ENCODE peak calls at places on chromosomes 12 and 14, in four cellular contexts. T is A549, K is endothelial cell of umbilical vein, I is K562. C is an unnamed sample.

GRCh38 chr12:10623131-10623530 is 9.7 kb upstream of the MAGOHB start:
- DNase-seq in T (no peak), K (no peak), I (no peak), C (no peak)

GRCh38 chr14:81390706-81391105 is 9.4 kb downstream of the STON2 start:
- DNase-seq in T (no peak), K (no peak), I (no peak), C (no peak)

GRCh38 chr14:78278464-78278863 is 108.3 kb downstream of the NRXN3 start:
- DNase-seq in T (no peak), K (no peak), I (no peak), C (no peak)

GRCh38 chr12:105641742-105642141 is 311.3 kb downstream of the C12orf75 start:
- DNase-seq in T (no peak), K (no peak), I (no peak), C (no peak)

GRCh38 chr14:23306412-23307145 is at the start of gene BCL2L2:
- DNase-seq in T (peak), K (peak), I (peak), C (peak)

GRCh38 chr12:68761442-68761812 is 15.5 kb downstream of the SLC35E3 start:
- DNase-seq in T (no peak), K (no peak), I (no peak), C (no peak)

GRCh38 chr12:19654630-19655384 is 215.5 kb downstream of the AEBP2 start:
- DNase-seq in T (no peak), K (peak), I (no peak), C (no peak)

GRCh38 chr12:102970780-102971179 is 13.3 kb downstream of the ASCL1 start:
- DNase-seq in T (no peak), K (no peak), I (no peak), C (no peak)

GRCh38 chr12:100987552-100988277 is 193.1 kb downstream of the ANO4 start:
- DNase-seq in T (peak), K (peak), I (peak), C (peak)

GRCh38 chr12:47319746-47320145 is 240.0 kb upstream of the AMIGO2 start:
- DNase-seq in T (no peak), K (no peak), I (no peak), C (no peak)

GRCh38 chr12:117090816-117091711 is 8.2 kb downstream of the TESC start:
- DNase-seq in T (no peak), K (no peak), I (peak), C (no peak)

GRCh38 chr14:93788557-93789365 is 476 bp upstream of the PRIMA1 start:
- DNase-seq in T (peak), K (no peak), I (no peak), C (no peak)

GRCh38 chr12:108297424-108297823 is 41.7 kb downstream of the CMKLR1 start:
- DNase-seq in T (no peak), K (no peak), I (no peak), C (no peak)

GRCh38 chr12:97756066-97756701 is 293.6 kb downstream of the RMST start:
- DNase-seq in T (no peak), K (no peak), I (no peak), C (no peak)

GRCh38 chr12:108722992-108723766 is 8.1 kb downstream of the CORO1C start:
- DNase-seq in T (peak), K (peak), I (no peak), C (peak)

GRCh38 chr14:84969501-84969900 is 560.4 kb upstream of the FLRT2 start:
- DNase-seq in T (no peak), K (no peak), I (no peak), C (no peak)

GRCh38 chr12:52277486-52278245 is 3.2 kb downstream of the KRT86 start:
- DNase-seq in T (no peak), K (no peak), I (no peak), C (no peak)

GRCh38 chr12:19909418-19909817 is 458.9 kb upstream of the PDE3A start:
- DNase-seq in T (no peak), K (no peak), I (no peak), C (peak)

GRCh38 chr12:67981236-67982164 is 7.7 kb upstream of the IFNG-AS1 start:
- DNase-seq in T (peak), K (no peak), I (no peak), C (peak)

GRCh38 chr12:54306925-54307731 is 6.3 kb upstream of the NFE2 start:
- DNase-seq in T (peak), K (no peak), I (peak), C (peak)

GRCh38 chr12:130764475-130765185 is 48.5 kb upstream of the RIMBP2 start:
- DNase-seq in T (peak), K (peak), I (peak), C (peak)

GRCh38 chr12:90576707-90577106 is 378.3 kb downstream of the CCER1 start:
- DNase-seq in T (no peak), K (no peak), I (no peak), C (no peak)

GRCh38 chr14:69170848-69171247 is 17.9 kb upstream of the DCAF5 start:
- DNase-seq in T (no peak), K (no peak), I (no peak), C (no peak)

GRCh38 chr12:113424915-113425823 is 3.0 kb downstream of the SDSL start:
- DNase-seq in T (peak), K (peak), I (peak), C (peak)

GRCh38 chr14:70770490-70770889 is 38.8 kb downstream of the MAP3K9 start:
- DNase-seq in T (no peak), K (no peak), I (no peak), C (no peak)

GRCh38 chr12:91774471-91774921 is 371.1 kb downstream of the BTG1 start:
- DNase-seq in T (no peak), K (no peak), I (no peak), C (no peak)

GRCh38 chr14:105193916-105194782 is 13.0 kb upstream of the NUDT14 start:
- DNase-seq in T (no peak), K (peak), I (no peak), C (peak)

GRCh38 chr14:30651934-30652333 is 29.8 kb downstream of the SCFD1 start:
- DNase-seq in T (no peak), K (no peak), I (no peak), C (no peak)

GRCh38 chr12:67626156-67626555 is 22.4 kb upstream of the DYRK2 start:
- DNase-seq in T (no peak), K (no peak), I (no peak), C (no peak)

GRCh38 chr14:50763386-50764007 is 67.5 kb downstream of the NIN start:
- DNase-seq in T (no peak), K (no peak), I (no peak), C (no peak)

GRCh38 chr14:75454963-75455546 is 27.2 kb downstream of the JDP2 start:
- DNase-seq in T (no peak), K (no peak), I (no peak), C (peak)

GRCh38 chr12:29783773-29784666 is at the start of gene TMTC1:
- DNase-seq in T (peak), K (peak), I (no peak), C (no peak)

GRCh38 chr14:52111583-52111982 is 42.7 kb upstream of the NID2 start:
- DNase-seq in T (peak), K (no peak), I (no peak), C (no peak)

GRCh38 chr12:25733541-25733940 is 180.5 kb upstream of the LMNTD1 start:
- DNase-seq in T (no peak), K (no peak), I (no peak), C (no peak)

GRCh38 chr14:39492267-39492666 is 60.0 kb upstream of the FBXO33 start:
- DNase-seq in T (no peak), K (no peak), I (no peak), C (no peak)

GRCh38 chr14:59377991-59378720 is 87.0 kb downstream of the GPR135 start:
- DNase-seq in T (no peak), K (no peak), I (no peak), C (peak)

GRCh38 chr12:52091869-52092268 is 12.4 kb downstream of the SMIM41 start:
- DNase-seq in T (no peak), K (no peak), I (no peak), C (no peak)

GRCh38 chr14:92898732-92899131 is 24.2 kb upstream of the CHGA start:
- DNase-seq in T (no peak), K (no peak), I (no peak), C (no peak)

GRCh38 chr14:26597136-26598080 is at the start of gene NOVA1:
- DNase-seq in T (peak), K (peak), I (no peak), C (no peak)

DNA sequence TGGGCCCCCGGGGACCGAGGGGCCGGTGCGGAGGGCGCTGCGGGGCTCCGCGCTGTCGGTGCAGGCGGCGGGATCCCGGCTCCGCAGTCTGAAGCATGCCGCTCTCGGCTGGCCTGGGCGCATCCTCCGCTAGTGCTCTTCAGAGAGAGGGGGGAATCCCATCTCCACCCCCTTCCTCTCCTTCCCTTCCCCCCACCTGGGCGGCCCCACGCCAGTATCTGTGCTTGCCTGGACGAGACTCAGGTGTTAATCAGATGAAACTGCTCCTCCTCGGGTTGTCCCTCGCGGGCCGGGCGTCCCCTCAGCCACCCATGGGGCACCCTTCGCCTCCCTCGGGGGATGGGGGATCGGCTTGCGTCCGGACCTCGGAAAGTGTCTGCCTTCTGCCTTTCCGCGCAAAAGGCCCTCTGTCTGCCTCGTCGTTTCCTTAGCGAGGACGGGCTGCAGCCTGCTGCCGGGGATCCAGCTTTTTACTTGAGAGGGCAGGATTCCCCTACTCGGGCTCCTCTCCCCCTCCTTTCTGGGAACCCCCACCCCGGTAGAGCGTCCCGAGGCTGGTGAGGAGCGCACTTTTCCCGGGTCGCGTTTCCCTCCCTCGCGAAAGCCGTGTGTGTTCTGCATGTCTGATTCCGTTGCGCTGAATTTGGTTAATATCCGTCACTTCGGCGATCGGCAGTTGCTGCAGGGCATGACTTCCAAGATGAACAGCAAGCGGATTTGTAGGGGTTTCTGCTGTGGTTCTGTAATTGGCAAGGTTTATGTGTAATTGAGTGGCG is 1.1 kb downstream of the GPHN start:
- DNase-seq in T (peak), K (peak), I (peak), C (peak)
- TF ChIP-seq MYC in T (no peak), K (no peak), I (no peak), C (no peak)

GRCh38 chr14:99578541-99579044 is 25.4 kb downstream of the CCDC85C start:
- DNase-seq in T (no peak), K (no peak), I (no peak), C (no peak)

GRCh38 chr14:99576761-99577705 is 27.0 kb downstream of the CCDC85C start:
- DNase-seq in T (no peak), K (no peak), I (no peak), C (no peak)

GRCh38 chr14:99581371-99581770 is 22.6 kb downstream of the CCDC85C start:
- DNase-seq in T (no peak), K (no peak), I (no peak), C (no peak)

GRCh38 chr14:99579903-99580570 is 24.0 kb downstream of the CCDC85C start:
- DNase-seq in T (peak), K (peak), I (peak), C (no peak)

DNA sequence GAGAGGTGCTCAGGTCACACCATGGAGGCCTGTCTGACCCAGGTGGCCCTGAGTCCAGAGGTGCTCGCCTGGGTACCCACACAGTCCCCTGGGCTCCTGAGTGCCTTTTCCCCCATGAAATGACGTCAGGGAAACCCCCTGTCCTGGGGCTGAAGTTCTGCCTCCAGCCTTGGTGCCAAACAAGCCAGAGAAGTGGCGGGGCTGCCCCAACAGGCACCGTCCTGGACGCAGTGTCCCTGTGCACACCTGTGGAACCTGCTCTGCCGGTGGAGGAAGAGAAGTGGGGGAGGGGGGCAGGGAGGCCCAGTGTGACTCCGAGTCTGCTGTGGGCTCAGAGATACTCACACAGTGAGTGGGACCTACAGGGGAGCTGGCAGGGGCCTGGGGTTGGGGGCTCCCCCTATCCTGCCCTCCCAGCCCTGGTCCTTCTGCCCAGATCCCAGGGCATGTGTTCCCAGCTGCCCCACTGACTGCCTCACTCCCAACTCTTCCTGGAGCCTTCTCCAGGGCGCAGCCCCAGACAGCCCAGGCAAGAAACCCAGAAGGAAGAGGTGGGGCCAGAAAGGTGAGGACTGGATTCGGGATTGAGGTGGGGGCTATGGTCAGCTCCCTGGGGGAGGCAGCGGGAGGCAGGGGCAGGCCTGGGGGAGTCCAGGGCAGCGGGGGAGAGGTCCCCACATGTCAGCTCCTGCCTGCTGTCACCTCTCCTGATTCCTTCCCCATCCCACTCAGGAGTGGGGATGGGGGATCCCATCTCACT is 24.8 kb downstream of the CCDC85C start:
- DNase-seq in T (no peak), K (no peak), I (no peak), C (no peak)
- TF ChIP-seq MAX in T (no peak), K (no peak), I (no peak), C (no peak)

GRCh38 chr12:66120477-66120876 is 10.1 kb downstream of the LLPH start:
- DNase-seq in T (no peak), K (no peak), I (no peak), C (no peak)
- TF ChIP-seq CTCF in T (peak), K (no peak), I (no peak), C (peak)

GRCh38 chr14:65373011-65373670 is 39.4 kb upstream of the FUT8 start:
- DNase-seq in T (no peak), K (no peak), I (no peak), C (no peak)

GRCh38 chr14:65370890-65371289 is 41.6 kb upstream of the FUT8 start:
- DNase-seq in T (no peak), K (no peak), I (no peak), C (no peak)

GRCh38 chr14:65377576-65377975 is 35.0 kb upstream of the FUT8 start:
- DNase-seq in T (no peak), K (no peak), I (no peak), C (peak)

GRCh38 chr14:65371784-65372183 is 40.7 kb upstream of the FUT8 start:
- DNase-seq in T (no peak), K (no peak), I (no peak), C (no peak)

DNA sequence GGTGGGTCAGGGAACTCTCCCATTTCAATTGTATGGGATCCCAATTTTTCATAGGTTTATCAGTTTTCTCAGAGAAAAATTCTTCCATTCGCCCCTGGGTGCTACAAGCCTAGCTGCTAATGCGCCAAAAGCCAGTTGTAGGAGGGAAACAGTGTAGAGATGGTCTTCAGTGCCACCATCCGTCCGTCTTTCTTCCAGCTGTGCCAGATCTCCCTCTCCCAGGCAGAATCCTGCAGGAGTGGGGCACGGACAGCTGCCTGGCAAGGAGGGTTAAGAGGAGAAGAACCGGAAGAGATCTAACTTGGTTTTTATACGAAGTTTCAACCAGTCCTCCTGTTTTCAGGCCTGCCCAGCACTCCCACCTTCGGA is 38.9 kb upstream of the FUT8 start:
- DNase-seq in T (no peak), K (no peak), I (no peak), C (no peak)
- TF ChIP-seq MYC in T (no peak), K (no peak), I (no peak), C (no peak)

DNA sequence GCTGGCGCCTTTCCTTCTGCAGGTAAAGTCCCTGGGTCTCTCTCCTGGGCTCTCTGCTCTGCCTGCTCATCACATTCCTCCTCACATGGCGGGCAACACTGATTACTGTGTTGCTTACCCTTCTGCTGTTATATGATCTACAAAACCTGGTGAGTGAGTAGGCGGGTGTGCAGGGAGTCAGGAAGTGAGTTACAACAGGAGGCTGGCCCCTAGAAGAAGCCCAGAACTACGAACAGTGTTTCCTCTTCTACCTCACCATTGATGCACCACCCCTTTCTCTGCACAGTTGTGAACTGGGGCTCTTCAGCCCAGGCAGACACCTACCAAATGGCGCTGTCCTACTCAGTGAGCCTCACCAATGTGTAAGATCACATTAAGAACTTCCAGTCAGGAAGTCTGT is 4.9 kb upstream of the KLHL33 start:
- DNase-seq in T (no peak), K (peak), I (no peak), C (peak)
- TF ChIP-seq MAX in T (no peak), K (no peak), I (no peak), C (no peak)

DNA sequence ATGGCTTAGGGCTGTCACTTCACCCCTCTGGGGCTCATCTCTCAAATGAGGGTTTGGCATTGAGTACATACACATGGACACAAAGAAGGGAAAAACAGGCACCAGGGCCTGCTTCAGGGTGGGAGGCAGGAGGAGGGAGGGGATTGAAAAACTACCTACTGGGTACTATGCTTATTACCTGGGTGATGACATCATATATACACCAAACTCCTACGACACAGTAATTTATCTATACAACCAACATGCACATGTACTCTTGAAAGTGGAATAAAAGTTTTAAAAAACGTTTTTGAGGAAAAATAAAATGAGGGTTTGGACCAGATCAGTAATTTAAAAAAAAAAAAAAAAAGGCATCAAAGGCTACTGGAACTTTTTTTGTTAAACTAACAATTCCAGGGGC is 3.6 kb upstream of the TC2N start:
- DNase-seq in T (no peak), K (no peak), I (no peak), C (no peak)
- TF ChIP-seq CTCF in T (no peak), K (no peak), I (no peak), C (no peak)